ENCODE peak calls at places on chromosome 15, in eight cellular contexts. One of them, this sample, is unnamed.

GRCh38 chr15:44319385-44319784 is 30.9 kb downstream of the GOLM2 start:
- DNase-seq in SHP77: no peak
- DNase-seq in hypothalamus: no peak
- DNase-seq in WERI-Rb-1: no peak
- DNase-seq in activated CD4-positive, alpha-beta T cell treated with anti-CD3 and anti-CD28 coated beads for 24 hours: no peak
- DNase-seq in non-pigmented ciliary epithelial cell: no peak
- DNase-seq in Ammon's horn: no peak
- DNase-seq in AG10803: no peak
- DNase-seq in this sample: no peak

GRCh38 chr15:90388462-90389182 is 580 bp downstream of the IQGAP1 start:
- DNase-seq in SHP77: no peak
- DNase-seq in hypothalamus: peak
- DNase-seq in WERI-Rb-1: peak
- DNase-seq in activated CD4-positive, alpha-beta T cell treated with anti-CD3 and anti-CD28 coated beads for 24 hours: no peak
- DNase-seq in non-pigmented ciliary epithelial cell: no peak
- DNase-seq in Ammon's horn: peak
- DNase-seq in AG10803: peak
- DNase-seq in this sample: no peak

GRCh38 chr15:27869697-27870281 is 229.3 kb downstream of the OCA2 start:
- DNase-seq in SHP77: no peak
- DNase-seq in hypothalamus: no peak
- DNase-seq in WERI-Rb-1: no peak
- DNase-seq in activated CD4-positive, alpha-beta T cell treated with anti-CD3 and anti-CD28 coated beads for 24 hours: no peak
- DNase-seq in non-pigmented ciliary epithelial cell: no peak
- DNase-seq in Ammon's horn: no peak
- DNase-seq in AG10803: peak
- DNase-seq in this sample: no peak

GRCh38 chr15:92941668-92942067 is 41.5 kb downstream of the CHD2 start:
- DNase-seq in SHP77: no peak
- DNase-seq in hypothalamus: no peak
- DNase-seq in WERI-Rb-1: no peak
- DNase-seq in activated CD4-positive, alpha-beta T cell treated with anti-CD3 and anti-CD28 coated beads for 24 hours: no peak
- DNase-seq in non-pigmented ciliary epithelial cell: no peak
- DNase-seq in Ammon's horn: no peak
- DNase-seq in AG10803: no peak
- DNase-seq in this sample: no peak

GRCh38 chr15:63982381-63982854 is 63.9 kb downstream of the DAPK2 start:
- DNase-seq in SHP77: no peak
- DNase-seq in hypothalamus: no peak
- DNase-seq in WERI-Rb-1: no peak
- DNase-seq in activated CD4-positive, alpha-beta T cell treated with anti-CD3 and anti-CD28 coated beads for 24 hours: no peak
- DNase-seq in non-pigmented ciliary epithelial cell: no peak
- DNase-seq in Ammon's horn: no peak
- DNase-seq in AG10803: no peak
- DNase-seq in this sample: no peak

GRCh38 chr15:33675246-33675645 is 293.1 kb upstream of the CHRM5 start:
- DNase-seq in SHP77: peak
- DNase-seq in hypothalamus: no peak
- DNase-seq in WERI-Rb-1: peak
- DNase-seq in activated CD4-positive, alpha-beta T cell treated with anti-CD3 and anti-CD28 coated beads for 24 hours: no peak
- DNase-seq in non-pigmented ciliary epithelial cell: no peak
- DNase-seq in Ammon's horn: peak
- DNase-seq in AG10803: peak
- DNase-seq in this sample: no peak

GRCh38 chr15:63983071-63983711 is 63.1 kb downstream of the DAPK2 start:
- DNase-seq in SHP77: no peak
- DNase-seq in hypothalamus: no peak
- DNase-seq in WERI-Rb-1: peak
- DNase-seq in activated CD4-positive, alpha-beta T cell treated with anti-CD3 and anti-CD28 coated beads for 24 hours: no peak
- DNase-seq in non-pigmented ciliary epithelial cell: no peak
- DNase-seq in Ammon's horn: no peak
- DNase-seq in AG10803: no peak
- DNase-seq in this sample: no peak

GRCh38 chr15:90342655-90343054 is 9.4 kb upstream of the ZNF774 start:
- DNase-seq in SHP77: no peak
- DNase-seq in hypothalamus: no peak
- DNase-seq in WERI-Rb-1: no peak
- DNase-seq in activated CD4-positive, alpha-beta T cell treated with anti-CD3 and anti-CD28 coated beads for 24 hours: no peak
- DNase-seq in non-pigmented ciliary epithelial cell: no peak
- DNase-seq in Ammon's horn: peak
- DNase-seq in AG10803: no peak
- DNase-seq in this sample: no peak

GRCh38 chr15:42665827-42666226 is 71.1 kb downstream of the CDAN1 start:
- DNase-seq in SHP77: no peak
- DNase-seq in hypothalamus: no peak
- DNase-seq in WERI-Rb-1: no peak
- DNase-seq in activated CD4-positive, alpha-beta T cell treated with anti-CD3 and anti-CD28 coated beads for 24 hours: no peak
- DNase-seq in non-pigmented ciliary epithelial cell: no peak
- DNase-seq in Ammon's horn: no peak
- DNase-seq in AG10803: no peak
- DNase-seq in this sample: no peak

GRCh38 chr15:27059610-27060202 is 88.7 kb downstream of the GABRG3 start:
- DNase-seq in SHP77: peak
- DNase-seq in hypothalamus: no peak
- DNase-seq in WERI-Rb-1: peak
- DNase-seq in activated CD4-positive, alpha-beta T cell treated with anti-CD3 and anti-CD28 coated beads for 24 hours: no peak
- DNase-seq in non-pigmented ciliary epithelial cell: no peak
- DNase-seq in Ammon's horn: peak
- DNase-seq in AG10803: peak
- DNase-seq in this sample: peak

GRCh38 chr15:92158426-92158825 is 235.3 kb upstream of the ST8SIA2 start:
- DNase-seq in SHP77: no peak
- DNase-seq in hypothalamus: no peak
- DNase-seq in WERI-Rb-1: no peak
- DNase-seq in activated CD4-positive, alpha-beta T cell treated with anti-CD3 and anti-CD28 coated beads for 24 hours: peak
- DNase-seq in non-pigmented ciliary epithelial cell: no peak
- DNase-seq in Ammon's horn: no peak
- DNase-seq in AG10803: no peak
- DNase-seq in this sample: no peak

GRCh38 chr15:98684441-98684840 is 36.1 kb downstream of the IGF1R start:
- DNase-seq in SHP77: no peak
- DNase-seq in hypothalamus: no peak
- DNase-seq in WERI-Rb-1: no peak
- DNase-seq in activated CD4-positive, alpha-beta T cell treated with anti-CD3 and anti-CD28 coated beads for 24 hours: no peak
- DNase-seq in non-pigmented ciliary epithelial cell: no peak
- DNase-seq in Ammon's horn: no peak
- DNase-seq in AG10803: peak
- DNase-seq in this sample: no peak

GRCh38 chr15:57747206-57747605 is 40.7 kb downstream of the POLR2M start:
- DNase-seq in SHP77: no peak
- DNase-seq in hypothalamus: no peak
- DNase-seq in WERI-Rb-1: no peak
- DNase-seq in activated CD4-positive, alpha-beta T cell treated with anti-CD3 and anti-CD28 coated beads for 24 hours: no peak
- DNase-seq in non-pigmented ciliary epithelial cell: no peak
- DNase-seq in Ammon's horn: no peak
- DNase-seq in AG10803: no peak
- DNase-seq in this sample: no peak

This sample was measured in NCI-H510A.